ENCODE peak calls at places on chromosome 5, in ten cellular contexts. A, V, T, R, C, X, N, M, G and J are unnamed samples.

GRCh38 chr5:34813473-34813872 is 25.5 kb upstream of the TTC23L start:
- DNase-seq in A (no peak), V (no peak), T (no peak), R (no peak), C (no peak), X (no peak), N (no peak), M (no peak), G (peak; percentile 46), J (no peak)

GRCh38 chr5:34684281-34684979 is 28.3 kb downstream of the RAI14 start:
- DNase-seq in A (no peak), V (peak; percentile 36), T (no peak), R (peak; percentile 59), C (peak; percentile 17), X (peak; percentile 6), N (no peak), M (no peak), G (peak; percentile 83), J (no peak)

GRCh38 chr5:137502632-137503031 is 3.5 kb upstream of the SPOCK1 start:
- DNase-seq in A (no peak), V (no peak), T (no peak), R (no peak), C (no peak), X (no peak), N (no peak), M (no peak), G (no peak), J (no peak)

GRCh38 chr5:160508780-160509361 is 87.2 kb downstream of the PTTG1 start:
- DNase-seq in A (no peak), V (peak; percentile 63), T (peak; percentile 84), R (peak; percentile 83), C (peak; percentile 75), X (peak; percentile 89), N (no peak), M (peak; percentile 41), G (peak; percentile 89), J (peak; percentile 67)

GRCh38 chr5:168047669-168048111 is 243.8 kb upstream of the WWC1 start:
- DNase-seq in A (no peak), V (peak; percentile 66), T (no peak), R (no peak), C (peak; percentile 57), X (no peak), N (peak; percentile 40), M (peak; percentile 71), G (peak; percentile 54), J (no peak)

GRCh38 chr5:111694183-111694582 is 62.8 kb downstream of the NREP start:
- DNase-seq in A (no peak), V (no peak), T (no peak), R (peak; percentile 75), C (no peak), X (no peak), N (no peak), M (no peak), G (peak; percentile 43), J (no peak)

GRCh38 chr5:54243483-54244080 is 66.8 kb downstream of the ARL15 start:
- DNase-seq in A (no peak), V (peak; percentile 21), T (no peak), R (peak; percentile 47), C (peak; percentile 58), X (no peak), N (no peak), M (peak; percentile 15), G (peak; percentile 22), J (no peak)

GRCh38 chr5:160930361-160930760 is 78.3 kb upstream of the ATP10B start:
- DNase-seq in A (no peak), V (no peak), T (no peak), R (no peak), C (peak; percentile 61), X (no peak), N (no peak), M (no peak), G (peak; percentile 18), J (no peak)

GRCh38 chr5:99460701-99461100 is 531.9 kb upstream of the CHD1 start:
- DNase-seq in A (no peak), V (no peak), T (no peak), R (no peak), C (no peak), X (no peak), N (no peak), M (no peak), G (no peak), J (no peak)

GRCh38 chr5:124740991-124741583 is 5.4 kb downstream of the ZNF608 start:
- DNase-seq in A (no peak), V (no peak), T (no peak), R (no peak), C (no peak), X (peak; percentile 83), N (no peak), M (no peak), G (peak; percentile 90), J (no peak)

GRCh38 chr5:116652903-116653302 is 78.3 kb upstream of the SEMA6A start:
- DNase-seq in A (no peak), V (no peak), T (no peak), R (no peak), C (no peak), X (peak; percentile 14), N (no peak), M (no peak), G (peak; percentile 9), J (no peak)
- H3K27ac ChIP-seq in A (no peak overlapping the region), V (no peak overlapping the region), T (no peak overlapping the region), R (no peak overlapping the region), C (no peak overlapping the region), X (no peak overlapping the region), N (no peak overlapping the region), M (no peak overlapping the region), G (no peak overlapping the region), J (no peak overlapping the region)

DNA sequence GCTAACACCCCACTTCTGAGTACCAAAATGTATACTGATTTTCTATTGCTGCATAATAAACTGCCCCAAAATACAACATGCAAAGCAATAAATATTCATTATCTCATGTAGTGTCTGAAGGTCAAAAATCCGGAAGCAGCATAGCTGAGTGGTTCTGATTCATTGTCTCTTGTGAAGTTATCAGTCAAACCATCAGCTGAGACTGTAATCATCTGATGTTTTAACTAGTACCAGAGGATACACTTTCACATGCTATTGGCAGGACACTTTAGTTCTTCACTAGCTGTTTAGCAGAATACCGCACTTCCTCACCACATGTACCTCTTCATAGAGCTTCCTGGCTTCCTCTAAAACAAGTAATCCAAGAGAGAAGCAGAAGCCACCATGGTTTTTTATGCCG is 12.7 kb upstream of the TMEM161B start:
- DNase-seq in A (no peak), V (no peak), T (no peak), R (no peak), C (no peak), X (no peak), N (no peak), M (no peak), G (no peak), J (no peak)
- TF ChIP-seq CTCF in A (no peak), V (no peak), T (no peak), R (no peak), C (no peak), X (no peak), N (no peak), M (no peak), G (no peak), J (no peak)

DNA sequence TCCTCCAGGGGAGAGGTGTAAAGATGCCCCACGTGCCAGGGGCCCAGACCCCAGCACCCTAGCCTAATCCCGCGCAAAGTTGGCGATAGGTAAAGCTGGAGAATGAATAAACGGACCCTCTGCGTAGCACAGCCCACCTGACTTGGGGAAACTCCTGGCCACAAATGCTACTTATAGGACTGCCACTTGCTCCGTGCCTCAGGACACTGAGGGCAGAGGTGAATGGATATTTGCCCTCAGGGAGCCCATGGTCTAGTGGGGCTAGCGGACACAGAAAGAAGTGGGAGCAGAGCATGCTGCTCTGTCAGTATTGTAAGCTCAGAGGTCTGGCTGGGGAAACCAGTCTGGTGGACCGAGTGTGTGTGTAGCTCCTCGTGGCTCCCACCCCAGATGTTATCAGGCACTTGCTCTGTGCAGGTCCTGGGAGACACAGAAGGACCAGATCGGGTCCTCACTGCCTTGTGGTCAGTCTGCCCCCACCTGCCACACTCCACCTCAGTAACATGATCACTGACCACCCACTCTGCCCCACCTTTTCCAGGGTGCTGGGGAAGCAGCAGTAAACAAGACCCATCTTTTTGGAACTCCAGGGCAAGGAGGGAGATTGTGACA is 841 bp downstream of the GRK6 start:
- DNase-seq in A (no peak), V (no peak), T (no peak), R (no peak), C (no peak), X (peak; percentile 91), N (no peak), M (no peak), G (no peak), J (no peak)
- H3K4me1 ChIP-seq in A (peaks cover 26% of the 10 kb centered on the region), V (peaks cover 50% of the 10 kb centered on the region), T (peaks cover 18% of the 10 kb centered on the region), R (peaks cover 13% of the 10 kb centered on the region), C (no peaks in the 10 kb centered on the region), X (peaks cover 20% of the 10 kb centered on the region), N (peaks cover 11% of the 10 kb centered on the region), M (peaks cover 39% of the 10 kb centered on the region), G (peaks cover 12% of the 10 kb centered on the region), J (peaks cover 59% of the 10 kb centered on the region)

GRCh38 chr5:21236896-21237830 is 1249.2 kb upstream of the CDH18 start:
- DNase-seq in A (no peak), V (no peak), T (no peak), R (no peak), C (no peak), X (no peak), N (no peak), M (no peak), G (peak; percentile 76), J (no peak)
- H3K27ac ChIP-seq in A (no peak overlapping the region), V (peak overlapping the region; percentile 17), T (no peak overlapping the region), R (no peak overlapping the region), C (no peak overlapping the region), X (no peak overlapping the region), N (no peak overlapping the region), M (peak overlapping the region; percentile 8), G (no peak overlapping the region), J (no peak overlapping the region)